ENCODE peak calls at places on chromosomes 13 and 19, in seven cellular contexts. G, Y, A, L, C, Z and P are unnamed samples.

GRCh38 chr13:107466326-107466725 is 749.0 kb downstream of the LIG4 start:
- DNase-seq in C (no peak), L (no peak), A (no peak), Y (no peak), Z (no peak), G (no peak), P (peak)

GRCh38 chr19:7294571-7295212 is 478 bp upstream of the INSR start:
- DNase-seq in A (peak), L (peak), C (peak), Y (peak), Z (no peak), G (peak), P (peak)

GRCh38 chr13:76668716-76669115 is 217.5 kb downstream of the KCTD12 start:
- DNase-seq in Z (no peak), Y (no peak), L (no peak), C (no peak), G (no peak), A (no peak), P (no peak)

GRCh38 chr13:33109801-33110200 is 93.6 kb downstream of the KL start:
- DNase-seq in C (peak), Z (no peak), Y (no peak), A (no peak), L (no peak), G (peak), P (no peak)

GRCh38 chr19:53992815-53993214 is 1.4 kb downstream of the CACNG6 start:
- DNase-seq in C (no peak), Z (no peak), A (no peak), L (no peak), G (no peak), Y (no peak), P (no peak)

GRCh38 chr19:49889687-49890348 is 6.9 kb downstream of the IL4I1 start:
- DNase-seq in Y (no peak), Z (no peak), C (peak), A (peak), L (peak), G (peak), P (peak)

GRCh38 chr13:105048685-105049084 is 1486.8 kb downstream of the EFNB2 start:
- DNase-seq in A (no peak), G (no peak), Z (peak), L (no peak), C (no peak), Y (no peak), P (no peak)

GRCh38 chr19:20923077-20923871 is at the start of gene ZNF85:
- DNase-seq in L (peak), A (peak), C (peak), G (peak), Z (peak), Y (peak), P (peak)

GRCh38 chr19:58117841-58118575 is 20.0 kb upstream of the ZSCAN18 start:
- DNase-seq in Y (no peak), Z (no peak), L (no peak), C (no peak), A (peak), G (no peak), P (no peak)

GRCh38 chr13:114115191-114115671 is 17.2 kb downstream of the RASA3 start:
- DNase-seq in L (no peak), A (no peak), C (no peak), Y (peak), Z (no peak), G (peak), P (peak)

GRCh38 chr19:3969435-3970312 is 1.2 kb downstream of the DAPK3 start:
- DNase-seq in G (no peak), C (peak), Y (peak), A (no peak), L (no peak), Z (no peak), P (peak)

GRCh38 chr13:102405499-102406079 is 3.7 kb upstream of the FGF14 start:
- DNase-seq in Y (no peak), G (no peak), C (no peak), L (no peak), Z (no peak), A (no peak), P (no peak)

GRCh38 chr13:20053016-20053415 is 94.5 kb downstream of the ZMYM2 start:
- DNase-seq in G (no peak), A (no peak), Z (no peak), Y (no peak), C (no peak), L (no peak), P (no peak)

GRCh38 chr13:34124912-34125311 is 307.0 kb downstream of the RFC3 start:
- DNase-seq in A (no peak), L (no peak), C (no peak), Z (no peak), G (no peak), Y (peak), P (no peak)

GRCh38 chr19:20313894-20314293 is 146.9 kb downstream of the ZNF486 start:
- DNase-seq in Z (no peak), L (no peak), A (no peak), Y (no peak), G (no peak), C (no peak), P (no peak)

GRCh38 chr19:7657047-7657779 is 11.6 kb upstream of the RETN start:
- DNase-seq in A (no peak), L (no peak), C (no peak), Y (no peak), Z (no peak), G (no peak), P (no peak)

GRCh38 chr19:2261438-2262172 is 5.4 kb upstream of the JSRP1 start:
- DNase-seq in A (peak), C (peak), G (no peak), Y (no peak), Z (no peak), L (peak), P (peak)

GRCh38 chr13:25253702-25254101 is 33.6 kb downstream of the MTMR6 start:
- DNase-seq in L (no peak), G (no peak), Y (peak), Z (no peak), C (no peak), A (no peak), P (peak)

GRCh38 chr19:38152461-38153379 is 71.3 kb downstream of the DPF1 start:
- DNase-seq in Y (no peak), Z (no peak), L (no peak), A (peak), G (peak), C (no peak), P (no peak)

GRCh38 chr13:40379794-40380608 is 286.4 kb downstream of the FOXO1 start:
- DNase-seq in Z (no peak), L (no peak), G (no peak), A (no peak), Y (no peak), C (peak), P (no peak)

GRCh38 chr13:23674795-23675640 is 104.8 kb downstream of the TNFRSF19 start:
- DNase-seq in G (no peak), C (no peak), A (no peak), L (no peak), Z (no peak), Y (peak), P (no peak)

GRCh38 chr13:105073041-105073440 is 1462.4 kb downstream of the EFNB2 start:
- DNase-seq in Y (no peak), L (no peak), Z (no peak), C (no peak), G (no peak), A (no peak), P (no peak)

GRCh38 chr13:106804996-106805395 is 237.1 kb upstream of the ARGLU1 start:
- DNase-seq in C (no peak), A (no peak), G (no peak), Y (no peak), L (no peak), Z (no peak), P (no peak)

GRCh38 chr19:10344780-10345179 is 5.4 kb upstream of the ICAM3 start:
- DNase-seq in Z (no peak), C (no peak), Y (no peak), L (no peak), A (no peak), G (no peak), P (no peak)

GRCh38 chr13:20960663-20961309 is 58.2 kb upstream of the XPO4 start:
- DNase-seq in Y (peak), A (no peak), L (no peak), G (no peak), C (no peak), Z (no peak), P (peak)

GRCh38 chr19:5801796-5802616 is 2.9 kb upstream of the NRTN start:
- DNase-seq in C (peak), Y (no peak), L (no peak), A (peak), Z (no peak), G (peak), P (no peak)

GRCh38 chr19:51691122-51692064 is 1.7 kb upstream of the SPACA6 start:
- DNase-seq in C (no peak), Y (no peak), A (peak), Z (no peak), L (no peak), G (no peak), P (no peak)

GRCh38 chr13:69324109-69324886 is 783.3 kb upstream of the ATXN8OS start:
- DNase-seq in Y (peak), A (peak), Z (no peak), C (no peak), G (no peak), L (peak), P (no peak)

GRCh38 chr19:45404557-45405434 is at the start of gene PPP1R13L:
- DNase-seq in L (peak), Y (peak), Z (peak), G (peak), A (peak), C (peak), P (peak)

GRCh38 chr13:19782049-19782726 is 557 bp downstream of the PSPC1 start:
- DNase-seq in Z (no peak), C (peak), L (no peak), A (peak), Y (no peak), G (peak), P (peak)

GRCh38 chr13:95298971-95299627 is 2.2 kb downstream of the ABCC4 start:
- DNase-seq in A (no peak), L (peak), C (no peak), Z (no peak), Y (no peak), G (no peak), P (no peak)

GRCh38 chr13:99979453-99980200 is 2.0 kb upstream of the ZIC2 start:
- DNase-seq in L (no peak), Z (no peak), C (peak), A (peak), G (no peak), Y (no peak), P (no peak)

GRCh38 chr13:32262165-32262564 is 53.0 kb downstream of the ZAR1L start:
- DNase-seq in G (no peak), Y (no peak), L (no peak), C (no peak), Z (no peak), A (no peak), P (no peak)

GRCh38 chr13:31499274-31499673 is 240.1 kb upstream of the RXFP2 start:
- DNase-seq in Y (no peak), G (no peak), Z (no peak), L (no peak), A (no peak), C (no peak), P (no peak)

GRCh38 chr19:17553256-17553655 is 2.2 kb upstream of the COLGALT1 start:
- DNase-seq in Z (no peak), C (no peak), L (no peak), G (no peak), Y (no peak), A (no peak), P (peak)
- TF ChIP-seq POLR2AphosphoS5 in Z (no peak), C (no peak), L (no peak), G (no peak), Y (no peak), A (no peak), P (peak)

GRCh38 chr19:8831832-8832131 is 322 bp downstream of the ZNF558 start:
- DNase-seq in A (no peak), Y (no peak), C (peak), Z (no peak), G (no peak), L (no peak), P (no peak)
- TF ChIP-seq MAX in A (no peak), Y (no peak), C (no peak), Z (no peak), G (no peak), L (no peak), P (no peak)

GRCh38 chr13:54029226-54029625 is 1000.6 kb downstream of the OLFM4 start:
- DNase-seq in A (no peak), Y (no peak), Z (peak), L (no peak), C (no peak), G (no peak), P (no peak)
- TF ChIP-seq POLR2AphosphoS5 in A (no peak), Y (no peak), Z (no peak), L (no peak), C (no peak), G (no peak), P (no peak)

DNA sequence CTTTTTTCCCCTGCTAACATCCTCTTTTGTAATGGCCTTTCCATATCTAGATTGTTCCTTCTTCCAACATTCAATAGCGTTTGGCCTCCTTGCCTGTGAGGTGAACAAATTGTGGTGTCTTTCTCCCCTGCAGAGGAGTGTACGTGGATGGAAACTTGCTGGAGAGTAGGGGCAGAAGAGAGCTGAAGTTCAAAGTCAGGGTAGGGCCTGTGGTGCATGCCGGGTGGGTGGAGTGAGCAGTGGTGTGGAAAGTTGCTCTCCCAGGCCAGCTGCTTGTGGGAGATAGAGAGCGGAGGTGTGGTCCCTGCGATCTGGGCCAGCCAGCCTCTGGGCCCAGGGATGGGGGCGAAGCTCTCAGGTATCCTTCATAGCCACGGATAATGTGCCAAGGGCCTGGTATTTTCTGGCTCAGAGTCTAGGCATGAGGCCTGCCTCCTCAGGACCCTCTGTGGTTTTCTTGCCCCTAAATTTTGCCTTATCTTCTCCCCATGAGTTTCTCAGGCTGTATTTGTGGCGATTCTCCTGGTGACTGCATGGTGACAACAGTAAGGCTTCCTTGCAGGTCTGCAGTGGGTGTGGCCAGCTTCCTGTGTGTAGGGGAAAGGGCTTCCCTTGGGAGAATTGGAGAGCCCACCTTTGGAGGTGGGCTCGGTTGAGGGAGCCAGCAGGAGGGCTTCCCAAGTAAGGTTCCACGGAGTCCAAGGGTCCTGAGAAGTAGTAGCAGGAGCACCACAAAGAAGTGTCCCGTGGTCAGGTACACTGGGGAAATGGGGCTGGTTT is 6.7 kb downstream of the RGCC start:
- DNase-seq in A (no peak), C (no peak), G (peak), Y (no peak), L (no peak), Z (peak), P (no peak)
- TF ChIP-seq MAX in A (no peak), C (no peak), G (no peak), Y (no peak), L (no peak), Z (no peak), P (no peak)

GRCh38 chr13:110206170-110206569 is 100.8 kb downstream of the COL4A1 start:
- DNase-seq in C (no peak), Y (peak), G (no peak), L (no peak), A (no peak), Z (no peak), P (no peak)
- TF ChIP-seq POLR2AphosphoS5 in C (no peak), Y (no peak), G (no peak), L (no peak), A (no peak), Z (no peak), P (no peak)

GRCh38 chr13:74246398-74246975 is 112.3 kb upstream of the KLF12 start:
- DNase-seq in G (no peak), C (no peak), A (no peak), Y (no peak), Z (no peak), L (no peak), P (peak)
- TF ChIP-seq MAX in G (no peak), C (no peak), A (no peak), Y (no peak), Z (no peak), L (no peak), P (no peak)

GRCh38 chr19:1027953-1028902 is 1.8 kb downstream of the CNN2 start:
- DNase-seq in G (peak), Y (peak), C (peak), Z (no peak), L (peak), A (peak), P (peak)
- TF ChIP-seq POLR2AphosphoS5 in G (peak), Y (no peak), C (peak), Z (peak), L (peak), A (peak), P (peak)

GRCh38 chr13:91347212-91347995 is at the start of gene MIR17HG:
- DNase-seq in C (peak), Z (peak), A (peak), L (peak), G (peak), Y (peak), P (peak)
- TF ChIP-seq MAX in C (peak), Z (peak), A (peak), L (peak), G (no peak), Y (peak), P (no peak)

GRCh38 chr19:55620410-55620809 is 4.0 kb downstream of the ZNF784 start:
- DNase-seq in Z (no peak), L (no peak), A (no peak), G (peak), C (no peak), Y (no peak), P (no peak)
- TF ChIP-seq POLR2AphosphoS5 in Z (no peak), L (no peak), A (no peak), G (no peak), C (no peak), Y (no peak), P (no peak)

GRCh38 chr19:30064021-30064699 is 122.1 kb downstream of the URI1 start:
- DNase-seq in G (no peak), L (no peak), Z (no peak), Y (no peak), A (no peak), C (no peak), P (no peak)

GRCh38 chr19:30060872-30061556 is 119.0 kb downstream of the URI1 start:
- DNase-seq in L (no peak), Z (no peak), A (peak), G (peak), C (peak), Y (no peak), P (no peak)

GRCh38 chr19:30061557-30062330 is 119.7 kb downstream of the URI1 start:
- DNase-seq in L (no peak), A (peak), Y (no peak), Z (no peak), G (no peak), C (peak), P (no peak)

GRCh38 chr19:30063184-30064020 is 121.4 kb downstream of the URI1 start:
- DNase-seq in Z (no peak), L (no peak), G (no peak), Y (no peak), A (no peak), C (no peak), P (no peak)

GRCh38 chr19:30062331-30063183 is 120.5 kb downstream of the URI1 start:
- DNase-seq in A (peak), C (no peak), Y (no peak), L (no peak), Z (no peak), G (no peak), P (no peak)
- TF ChIP-seq MAX in A (no peak), C (no peak), Y (no peak), L (no peak), Z (no peak), G (no peak), P (no peak)